ENCODE peak calls at places on chromosome 20, in four cellular contexts. R, U, J and A are unnamed samples.

GRCh38 chr20:14580426-14581074 is 243.1 kb upstream of the FLRT3 start:
- DNase-seq in U (no peak), R (no peak), J (no peak), A (peak; percentile 88)

GRCh38 chr20:57983082-57983481 is 245.4 kb downstream of the ANKRD60 start:
- DNase-seq in U (no peak), R (no peak), J (no peak), A (no peak)

GRCh38 chr20:38180781-38181180 is 15.7 kb upstream of the TGM2 start:
- DNase-seq in J (no peak), R (peak; percentile 46), U (no peak), A (peak; percentile 95)

GRCh38 chr20:41249781-41250281 is 67.7 kb downstream of the ZHX3 start:
- DNase-seq in R (peak; percentile 25), J (no peak), U (peak; percentile 25), A (peak; percentile 25)

GRCh38 chr20:46638367-46639274 is 12.6 kb downstream of the SLC13A3 start:
- DNase-seq in R (no peak), U (no peak), J (no peak), A (no peak)

GRCh38 chr20:7708112-7708511 is 232.1 kb downstream of the HAO1 start:
- DNase-seq in U (no peak), J (no peak), R (no peak), A (no peak)

GRCh38 chr20:59776626-59777320 is 156.7 kb downstream of the SYCP2 start:
- DNase-seq in J (no peak), R (no peak), U (no peak), A (no peak)

GRCh38 chr20:57508831-57509230 is 16.1 kb downstream of the CTCFL start:
- DNase-seq in U (no peak), R (no peak), J (no peak), A (no peak)

GRCh38 chr20:35561268-35561667 is 19.4 kb downstream of the ERGIC3 start:
- DNase-seq in J (no peak), U (peak; percentile 38), R (peak; percentile 71), A (peak; percentile 63)

GRCh38 chr20:8790442-8791074 is 278.3 kb upstream of the PLCB4 start:
- DNase-seq in R (peak; percentile 64), U (peak; percentile 22), J (no peak), A (peak; percentile 81)

GRCh38 chr20:49990310-49990720 is 7.5 kb downstream of the SNAI1 start:
- DNase-seq in U (peak; percentile 25), J (no peak), R (peak; percentile 71), A (no peak)

GRCh38 chr20:8255945-8256632 is 124.0 kb downstream of the PLCB1 start:
- DNase-seq in R (no peak), J (no peak), U (no peak), A (no peak)

GRCh38 chr20:1557605-1558004 is at the start of gene SIRPD:
- DNase-seq in R (no peak), U (no peak), J (no peak), A (no peak)

GRCh38 chr20:10855778-10856177 is 182.0 kb upstream of the JAG1 start:
- DNase-seq in R (no peak), U (no peak), J (no peak), A (no peak)

GRCh38 chr20:8012724-8013123 is 6.8 kb downstream of the TMX4 start:
- DNase-seq in U (no peak), R (no peak), J (no peak), A (no peak)

GRCh38 chr20:53162251-53162835 is 190.2 kb downstream of the TSHZ2 start:
- DNase-seq in R (peak; percentile 86), J (no peak), U (peak; percentile 91), A (peak; percentile 68)

GRCh38 chr20:9457055-9457454 is 57.3 kb upstream of the LAMP5 start:
- DNase-seq in J (no peak), U (no peak), R (no peak), A (no peak)

GRCh38 chr20:37366749-37367148 is 20.8 kb downstream of the SRC start:
- DNase-seq in J (no peak), U (no peak), R (no peak), A (no peak)

GRCh38 chr20:17762243-17762872 is 62.6 kb downstream of the BANF2 start:
- DNase-seq in U (no peak), R (no peak), J (no peak), A (no peak)

GRCh38 chr20:34941224-34941623 is 14.4 kb downstream of the GSS start:
- DNase-seq in R (peak; percentile 32), U (no peak), J (no peak), A (no peak)

GRCh38 chr20:9609892-9610502 is 95.6 kb downstream of the LAMP5 start:
- DNase-seq in R (peak; percentile 65), J (no peak), U (peak; percentile 32), A (peak; percentile 94)

GRCh38 chr20:38130687-38131587 is 34.1 kb downstream of the TGM2 start:
- DNase-seq in R (no peak), U (no peak), J (no peak), A (no peak)

GRCh38 chr20:6811262-6811661 is 43.8 kb downstream of the BMP2 start:
- DNase-seq in R (no peak), J (no peak), U (no peak), A (no peak)

GRCh38 chr20:16671753-16672152 is 58.1 kb upstream of the SNRPB2 start:
- DNase-seq in R (no peak), U (no peak), J (no peak), A (no peak)

GRCh38 chr20:59010995-59011873 is 4.2 kb upstream of the CTSZ start:
- DNase-seq in R (peak; percentile 91), J (no peak), U (peak; percentile 91), A (peak; percentile 94)

GRCh38 chr20:17794400-17794799 is 94.6 kb downstream of the BANF2 start:
- DNase-seq in U (no peak), R (no peak), J (no peak), A (no peak)

GRCh38 chr20:34535301-34535840 is 19.1 kb downstream of the DYNLRB1 start:
- DNase-seq in R (no peak), U (no peak), J (no peak), A (no peak)

GRCh38 chr20:57851025-57851682 is 141.3 kb upstream of the PMEPA1 start:
- DNase-seq in U (no peak), R (no peak), J (no peak), A (no peak)

GRCh38 chr20:18989736-18990474 is 176.3 kb downstream of the SCP2D1 start:
- DNase-seq in J (peak; percentile 18), U (no peak), R (no peak), A (no peak)

GRCh38 chr20:39342463-39342862 is 380.3 kb downstream of the DHX35 start:
- DNase-seq in U (no peak), J (no peak), R (no peak), A (no peak)

GRCh38 chr20:21981607-21982344 is 276.3 kb downstream of the PAX1 start:
- DNase-seq in J (no peak), R (peak; percentile 90), U (peak; percentile 13), A (peak; percentile 17)

GRCh38 chr20:23514848-23515247 is 23.9 kb downstream of the CST8 start:
- DNase-seq in R (no peak), U (no peak), J (no peak), A (no peak)

GRCh38 chr20:51731771-51732453 is 36.3 kb downstream of the ATP9A start:
- DNase-seq in U (peak; percentile 36), R (peak; percentile 8), J (no peak), A (no peak)

GRCh38 chr20:51680067-51680749 is 88.0 kb downstream of the ATP9A start:
- DNase-seq in U (no peak), J (no peak), R (no peak), A (no peak)

DNA sequence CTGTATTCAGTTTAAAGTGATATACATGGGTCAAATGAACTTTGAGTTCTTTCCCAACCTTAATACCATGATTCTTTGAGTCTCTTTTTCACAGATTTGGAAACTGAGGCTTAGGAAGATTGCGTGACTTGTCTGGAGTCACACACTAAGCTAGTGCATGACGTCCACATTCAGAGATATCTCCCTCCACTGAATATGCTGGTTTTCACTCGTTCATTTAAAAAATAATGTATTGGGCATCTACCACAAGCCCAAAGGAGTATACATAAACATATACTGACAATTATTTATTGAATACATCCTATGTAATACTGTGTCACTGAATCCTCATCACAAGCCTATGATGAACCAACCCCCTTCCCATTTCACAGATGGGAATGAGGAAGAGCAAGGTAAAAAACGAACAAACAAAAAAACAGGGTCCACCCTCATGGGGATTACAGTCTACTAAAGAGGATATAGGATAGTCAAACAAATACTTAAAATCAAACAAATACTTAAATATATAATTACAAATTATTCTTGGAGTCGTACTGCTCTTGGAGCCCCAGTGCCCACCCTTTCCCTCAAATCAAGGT is 611 bp upstream of the TM9SF4 start:
- DNase-seq in U (no peak), J (no peak), R (no peak), A (no peak)
- H3K4me3 ChIP-seq in U (peak overlapping the region; percentile 98), J (peak overlapping the region; percentile 94), R (peak overlapping the region; percentile 92), A (peak overlapping the region; percentile 95)

GRCh38 chr20:48776306-48776705 is 51.5 kb downstream of the PREX1 start:
- DNase-seq in R (peak; percentile 90), J (no peak), U (peak; percentile 76), A (no peak)
- H3K4me1 ChIP-seq in R (peaks cover 9% of the 10 kb centered on the region), J (no peaks in the 10 kb centered on the region), U (peaks cover 10% of the 10 kb centered on the region), A (no peaks in the 10 kb centered on the region)

DNA sequence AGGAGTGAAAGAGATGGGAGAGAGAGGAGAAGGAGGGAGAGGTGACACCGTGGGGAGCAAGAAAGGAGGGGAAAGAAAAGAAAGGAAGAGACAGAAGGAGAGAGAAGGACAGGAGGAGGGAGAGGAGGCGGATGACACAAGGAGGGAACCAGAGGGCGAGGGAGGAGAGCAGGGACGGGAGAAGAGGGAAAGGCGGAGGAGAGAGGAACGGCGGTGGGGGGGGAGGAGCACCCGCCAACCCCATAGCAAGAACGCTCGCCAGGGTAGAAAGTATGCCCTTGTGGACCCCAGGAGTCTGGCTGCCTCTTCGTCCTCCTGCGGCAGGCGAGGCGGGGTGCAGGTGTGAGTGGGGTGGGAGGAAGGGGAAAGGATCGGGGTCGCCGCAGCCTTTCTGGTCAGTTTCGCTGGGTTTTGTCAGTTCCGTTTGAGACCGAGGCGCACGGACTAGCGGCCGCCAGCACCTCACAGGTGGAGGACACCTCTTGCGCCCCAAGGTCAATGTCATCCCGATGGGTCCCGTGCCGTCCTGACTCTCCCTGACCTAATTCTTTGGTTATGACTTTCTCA is 4.4 kb upstream of the INSM1 start:
- DNase-seq in U (no peak), J (no peak), R (no peak), A (no peak)
- H3K4me3 ChIP-seq in U (no peak overlapping the region), J (no peak overlapping the region), R (no peak overlapping the region), A (peak overlapping the region; percentile 23)

GRCh38 chr20:44599715-44600114 is 17.3 kb downstream of the PKIG start:
- DNase-seq in J (no peak), U (no peak), R (no peak), A (no peak)

GRCh38 chr20:44598413-44599290 is 16.3 kb downstream of the PKIG start:
- DNase-seq in R (no peak), U (no peak), J (no peak), A (peak; percentile 26)

GRCh38 chr20:44601801-44602204 is 19.4 kb downstream of the PKIG start:
- DNase-seq in U (peak; percentile 86), R (peak; percentile 82), J (peak; percentile 41), A (no peak)

GRCh38 chr20:44600301-44600700 is 17.9 kb downstream of the PKIG start:
- DNase-seq in U (no peak), J (no peak), R (no peak), A (no peak)

GRCh38 chr20:44600758-44601562 is 18.6 kb downstream of the PKIG start:
- DNase-seq in R (peak; percentile 79), U (peak; percentile 41), J (no peak), A (no peak)
- H3K4me1 ChIP-seq in R (peaks cover 29% of the 10 kb centered on the region), U (peaks cover 18% of the 10 kb centered on the region), J (peaks cover 78% of the 10 kb centered on the region), A (peaks cover 29% of the 10 kb centered on the region)